ENCODE peak calls at places on chromosome 13, in eight cellular contexts. O is M059J; L is fibroblast of the aortic adventitia; Y is ACHN; T is activated CD4-positive, alpha-beta memory T cell treated with anti-CD3 and anti-CD28 coated beads, Interleukin-2, amount 10 ng/mL, durations not matched to agents 7 days and 5 days; N is Kasumi-1; V is heart left ventricle; S is H4. K is an unnamed sample.

GRCh38 chr13:94822356-94822755 is 110.0 kb upstream of the SOX21 start:
- DNase-seq in O (no peak), N (no peak), V (no peak), S (no peak), T (no peak), Y (no peak), L (no peak), K (no peak)

GRCh38 chr13:46982856-46983582 is 86.2 kb upstream of the HTR2A start:
- DNase-seq in N (peak), V (no peak), T (no peak), S (no peak), O (no peak), L (no peak), Y (no peak), K (no peak)

GRCh38 chr13:90103099-90103784 is 1244.2 kb upstream of the MIR17HG start:
- DNase-seq in V (no peak), T (no peak), S (no peak), L (no peak), O (no peak), Y (no peak), N (no peak), K (no peak)

GRCh38 chr13:70107498-70108271 is at the start of gene ATXN8OS:
- DNase-seq in V (no peak), O (no peak), S (no peak), Y (peak), L (no peak), T (no peak), N (no peak), K (no peak)

GRCh38 chr13:23963947-23964346 is 66.6 kb upstream of the C1QTNF9B start:
- DNase-seq in N (no peak), L (no peak), V (no peak), T (no peak), O (no peak), Y (no peak), S (no peak), K (no peak)

GRCh38 chr13:97629601-97630272 is 195.8 kb downstream of the RAP2A start:
- DNase-seq in O (no peak), L (no peak), N (no peak), S (no peak), V (no peak), T (no peak), Y (no peak), K (no peak)

GRCh38 chr13:37627428-37627827 is 28.9 kb upstream of the POSTN start:
- DNase-seq in T (no peak), L (no peak), Y (no peak), O (no peak), V (no peak), N (no peak), S (no peak), K (no peak)

GRCh38 chr13:35723820-35724219 is 247.3 kb upstream of the MAB21L1 start:
- DNase-seq in N (no peak), O (no peak), S (no peak), T (no peak), V (peak), Y (no peak), L (peak), K (no peak)

GRCh38 chr13:73987618-73988017 is 146.6 kb downstream of the KLF12 start:
- DNase-seq in Y (no peak), O (no peak), S (no peak), T (no peak), L (no peak), V (no peak), N (peak), K (no peak)